ENCODE peak calls at places on chromosomes 11 and 22, in five cellular contexts. One of them, this sample, is unnamed. For H3K4me1, the result is how much of the 10 kb centered on the place peaks cover.

GRCh38 chr11:120308081-120308480 is 17.0 kb upstream of the TLCD5 start:
- DNase-seq in sigmoid colon: no peak
- DNase-seq in heart left ventricle: no peak
- DNase-seq in tibial nerve: no peak
- DNase-seq in prostate gland: no peak
- DNase-seq in this sample: no peak

GRCh38 chr11:112852141-112852853 is 108.9 kb upstream of the NCAM1 start:
- DNase-seq in prostate gland: no peak
- DNase-seq in tibial nerve: no peak
- DNase-seq in sigmoid colon: no peak
- DNase-seq in heart left ventricle: no peak
- DNase-seq in this sample: no peak

GRCh38 chr11:124583827-124584226 is 14.0 kb downstream of the OR8A1 start:
- DNase-seq in tibial nerve: no peak
- DNase-seq in prostate gland: no peak
- DNase-seq in heart left ventricle: no peak
- DNase-seq in sigmoid colon: no peak
- DNase-seq in this sample: no peak

GRCh38 chr11:14350215-14350614 is 8.8 kb downstream of the RRAS2 start:
- DNase-seq in heart left ventricle: no peak
- DNase-seq in tibial nerve: no peak
- DNase-seq in sigmoid colon: no peak
- DNase-seq in prostate gland: no peak
- DNase-seq in this sample: no peak

GRCh38 chr22:42716649-42717127 is 4.0 kb downstream of the A4GALT start:
- DNase-seq in sigmoid colon: no peak
- DNase-seq in tibial nerve: no peak
- DNase-seq in heart left ventricle: no peak
- DNase-seq in prostate gland: no peak
- DNase-seq in this sample: no peak

GRCh38 chr11:96001037-96001436 is 77.1 kb upstream of the MTMR2 start:
- DNase-seq in tibial nerve: peak
- DNase-seq in prostate gland: peak
- DNase-seq in sigmoid colon: peak
- DNase-seq in heart left ventricle: peak
- DNase-seq in this sample: peak

GRCh38 chr11:34147581-34147980 is 42.2 kb downstream of the NAT10 start:
- DNase-seq in heart left ventricle: no peak
- DNase-seq in tibial nerve: no peak
- DNase-seq in sigmoid colon: peak
- DNase-seq in prostate gland: no peak
- DNase-seq in this sample: no peak

GRCh38 chr11:61019037-61019817 is 47.7 kb downstream of the CD6 start:
- DNase-seq in prostate gland: no peak
- DNase-seq in tibial nerve: no peak
- DNase-seq in heart left ventricle: no peak
- DNase-seq in sigmoid colon: no peak
- DNase-seq in this sample: no peak

GRCh38 chr11:75524576-75525432 is 937 bp downstream of the GDPD5 start:
- DNase-seq in tibial nerve: no peak
- DNase-seq in prostate gland: no peak
- DNase-seq in sigmoid colon: no peak
- DNase-seq in heart left ventricle: peak
- DNase-seq in this sample: no peak

GRCh38 chr11:65872555-65873279 is at the start of gene EFEMP2:
- DNase-seq in sigmoid colon: peak
- DNase-seq in heart left ventricle: peak
- DNase-seq in prostate gland: no peak
- DNase-seq in tibial nerve: no peak
- DNase-seq in this sample: no peak

GRCh38 chr22:19714320-19715252 is at the start of gene SEPTIN5:
- DNase-seq in prostate gland: no peak
- DNase-seq in sigmoid colon: no peak
- DNase-seq in heart left ventricle: no peak
- DNase-seq in tibial nerve: no peak
- DNase-seq in this sample: no peak

GRCh38 chr11:44309483-44310197 is at the start of gene ALX4:
- DNase-seq in heart left ventricle: peak
- DNase-seq in prostate gland: no peak
- DNase-seq in tibial nerve: no peak
- DNase-seq in sigmoid colon: no peak
- DNase-seq in this sample: no peak

GRCh38 chr11:3986301-3986700 is 108.3 kb upstream of the RRM1 start:
- DNase-seq in prostate gland: no peak
- DNase-seq in tibial nerve: no peak
- DNase-seq in heart left ventricle: no peak
- DNase-seq in sigmoid colon: no peak
- DNase-seq in this sample: no peak

GRCh38 chr11:5624489-5625278 is at the start of gene TRIM34:
- DNase-seq in heart left ventricle: peak
- DNase-seq in prostate gland: peak
- DNase-seq in tibial nerve: peak
- DNase-seq in sigmoid colon: peak
- DNase-seq in this sample: no peak

GRCh38 chr11:79082280-79082679 is 358.6 kb downstream of the TENM4 start:
- DNase-seq in sigmoid colon: no peak
- DNase-seq in prostate gland: no peak
- DNase-seq in tibial nerve: no peak
- DNase-seq in heart left ventricle: no peak
- DNase-seq in this sample: no peak

GRCh38 chr11:79082920-79083319 is 357.9 kb downstream of the TENM4 start:
- DNase-seq in tibial nerve: no peak
- DNase-seq in sigmoid colon: no peak
- DNase-seq in heart left ventricle: no peak
- DNase-seq in prostate gland: no peak
- DNase-seq in this sample: no peak

GRCh38 chr11:79081441-79082124 is 359.2 kb downstream of the TENM4 start:
- DNase-seq in prostate gland: no peak
- DNase-seq in sigmoid colon: no peak
- DNase-seq in tibial nerve: no peak
- DNase-seq in heart left ventricle: no peak
- DNase-seq in this sample: no peak

GRCh38 chr11:79078999-79079398 is 361.8 kb downstream of the TENM4 start:
- DNase-seq in sigmoid colon: no peak
- DNase-seq in tibial nerve: no peak
- DNase-seq in heart left ventricle: no peak
- DNase-seq in prostate gland: no peak
- DNase-seq in this sample: no peak

GRCh38 chr11:79080506-79080905 is 360.3 kb downstream of the TENM4 start:
- DNase-seq in heart left ventricle: no peak
- DNase-seq in tibial nerve: no peak
- DNase-seq in prostate gland: no peak
- DNase-seq in sigmoid colon: no peak
- DNase-seq in this sample: no peak
- TF ChIP-seq POLR2A in heart left ventricle: no peak
- TF ChIP-seq POLR2A in tibial nerve: no peak
- TF ChIP-seq POLR2A in prostate gland: no peak
- TF ChIP-seq POLR2A in sigmoid colon: no peak
- TF ChIP-seq POLR2A in this sample: no peak

GRCh38 chr11:36450391-36450714 is 59.7 kb downstream of the TRAF6 start:
- DNase-seq in tibial nerve: no peak
- DNase-seq in heart left ventricle: no peak
- DNase-seq in prostate gland: no peak
- DNase-seq in sigmoid colon: no peak
- DNase-seq in this sample: peak
- H3K27ac ChIP-seq in tibial nerve: no peak
- H3K27ac ChIP-seq in heart left ventricle: no peak
- H3K27ac ChIP-seq in prostate gland: no peak
- H3K27ac ChIP-seq in sigmoid colon: no peak
- H3K27ac ChIP-seq in this sample: no peak

DNA sequence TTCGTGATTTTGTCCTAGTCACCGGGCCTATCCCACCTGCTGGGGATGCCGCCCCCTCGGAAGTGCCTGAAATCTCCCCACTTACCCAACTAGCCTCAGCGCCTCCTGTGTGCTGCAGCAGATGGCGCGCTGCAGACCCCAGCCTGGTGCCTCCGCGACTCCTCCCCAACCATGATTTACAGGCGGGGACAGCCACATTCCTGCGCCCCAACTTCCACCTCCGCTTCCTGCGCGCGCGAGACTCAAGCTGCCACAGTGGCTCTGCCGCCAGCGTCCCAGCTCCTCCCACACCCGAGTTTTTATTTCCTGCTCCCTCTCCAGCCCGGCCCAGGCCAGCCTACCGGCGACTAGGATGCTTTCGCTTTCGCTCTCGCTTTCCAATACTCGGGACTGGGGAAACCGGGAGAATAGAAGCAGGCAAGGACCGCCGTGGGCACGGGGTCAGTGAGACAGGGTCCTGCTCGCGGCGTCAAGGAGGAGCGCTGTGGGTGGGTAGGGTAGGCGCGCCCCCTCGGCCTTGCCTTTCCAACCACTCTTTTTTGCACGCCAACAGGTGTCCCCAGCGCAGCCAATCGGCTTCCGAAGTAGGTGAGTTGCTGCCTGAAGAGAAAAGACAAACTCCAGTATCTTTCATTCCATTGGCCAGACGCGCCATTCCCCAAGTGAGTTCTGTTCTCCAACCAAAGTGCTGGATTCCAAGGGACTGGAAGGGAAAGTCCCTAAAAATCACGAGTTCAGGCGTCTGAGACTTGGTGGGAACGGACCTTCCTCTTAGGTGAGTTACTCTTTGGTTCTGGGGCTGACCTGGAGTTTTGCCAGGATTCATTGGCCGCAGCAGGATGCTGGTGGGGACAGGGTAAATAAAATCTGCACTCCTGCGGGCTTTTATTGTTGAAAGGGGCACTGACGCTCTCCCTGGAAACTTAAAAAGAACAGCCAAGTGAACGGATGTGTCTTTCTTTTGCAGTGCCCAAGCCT is at the start of gene FAM111A:
- DNase-seq in tibial nerve: peak
- DNase-seq in prostate gland: peak
- DNase-seq in heart left ventricle: peak
- DNase-seq in sigmoid colon: peak
- DNase-seq in this sample: no peak
- H3K4me1 ChIP-seq in tibial nerve: under half
- H3K4me1 ChIP-seq in prostate gland: under half
- H3K4me1 ChIP-seq in heart left ventricle: half or more
- H3K4me1 ChIP-seq in sigmoid colon: under half
- H3K4me1 ChIP-seq in this sample: under half

GRCh38 chr22:31107206-31108118 is at the start of gene SELENOM:
- DNase-seq in sigmoid colon: peak
- DNase-seq in prostate gland: peak
- DNase-seq in heart left ventricle: peak
- DNase-seq in tibial nerve: peak
- DNase-seq in this sample: no peak
- TF ChIP-seq POLR2A in sigmoid colon: peak
- TF ChIP-seq POLR2A in prostate gland: peak
- TF ChIP-seq POLR2A in heart left ventricle: peak
- TF ChIP-seq POLR2A in tibial nerve: peak
- TF ChIP-seq POLR2A in this sample: peak

GRCh38 chr11:59755701-59756495 is 722 bp downstream of the STX3 start:
- DNase-seq in sigmoid colon: peak
- DNase-seq in tibial nerve: peak
- DNase-seq in heart left ventricle: peak
- DNase-seq in prostate gland: peak
- DNase-seq in this sample: no peak

GRCh38 chr11:59756496-59756840 is 1.3 kb downstream of the STX3 start:
- DNase-seq in prostate gland: no peak
- DNase-seq in heart left ventricle: no peak
- DNase-seq in sigmoid colon: no peak
- DNase-seq in tibial nerve: no peak
- DNase-seq in this sample: no peak

GRCh38 chr11:59754494-59754858 is 700 bp upstream of the STX3 start:
- DNase-seq in sigmoid colon: no peak
- DNase-seq in prostate gland: peak
- DNase-seq in tibial nerve: no peak
- DNase-seq in heart left ventricle: peak
- DNase-seq in this sample: no peak

GRCh38 chr11:59754859-59755700 is at the start of gene STX3:
- DNase-seq in tibial nerve: peak
- DNase-seq in prostate gland: peak
- DNase-seq in sigmoid colon: peak
- DNase-seq in heart left ventricle: peak
- DNase-seq in this sample: no peak

DNA sequence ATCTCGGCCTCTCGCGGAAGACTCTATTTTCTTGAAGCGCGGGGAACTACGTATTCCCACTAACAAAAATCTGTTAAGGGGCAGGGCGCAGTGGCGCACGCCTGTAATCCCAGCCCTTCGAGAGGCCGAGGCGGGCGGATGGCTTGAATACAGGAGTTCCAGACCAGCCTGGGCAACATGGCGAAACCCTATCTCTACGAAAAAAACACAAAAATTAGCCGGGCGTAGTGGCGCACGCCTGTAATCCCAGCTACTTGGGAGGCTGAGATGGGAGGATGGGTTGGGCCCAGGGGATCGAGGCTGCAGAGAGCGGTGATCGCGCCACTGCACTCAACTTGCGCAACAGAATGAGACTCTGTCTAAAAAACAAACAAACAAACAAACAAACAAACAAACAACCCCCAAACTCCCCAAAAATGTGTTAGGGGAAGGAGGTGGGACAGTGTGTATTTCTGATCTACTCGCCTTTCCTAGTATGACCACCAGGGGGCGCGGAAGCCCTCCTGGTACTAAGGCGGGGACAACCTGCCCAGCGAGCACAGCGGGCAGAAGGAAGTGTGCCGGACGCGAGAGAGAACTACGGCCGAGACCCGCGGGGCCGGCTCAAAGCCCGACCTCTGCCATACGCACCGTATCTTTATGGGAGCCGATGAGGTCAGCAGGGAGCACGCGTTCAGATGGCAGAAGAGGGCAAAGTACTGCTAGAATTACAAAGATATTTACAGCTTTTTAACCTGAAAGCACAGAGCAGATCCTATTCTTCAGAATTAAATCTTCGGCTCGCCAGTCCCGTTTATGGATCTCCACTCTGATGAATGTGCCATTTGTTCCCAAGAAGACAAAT is 1.3 kb upstream of the STX3 start:
- DNase-seq in prostate gland: peak
- DNase-seq in heart left ventricle: peak
- DNase-seq in sigmoid colon: peak
- DNase-seq in tibial nerve: peak
- DNase-seq in this sample: no peak
- H3K27ac ChIP-seq in prostate gland: peak
- H3K27ac ChIP-seq in heart left ventricle: no peak
- H3K27ac ChIP-seq in sigmoid colon: peak
- H3K27ac ChIP-seq in tibial nerve: peak
- H3K27ac ChIP-seq in this sample: peak

GRCh38 chr11:73325036-73325981 is 17.2 kb downstream of the ARHGEF17 start:
- DNase-seq in tibial nerve: no peak
- DNase-seq in heart left ventricle: no peak
- DNase-seq in sigmoid colon: peak
- DNase-seq in prostate gland: no peak
- DNase-seq in this sample: no peak
- H3K4me1 ChIP-seq in tibial nerve: half or more
- H3K4me1 ChIP-seq in heart left ventricle: half or more
- H3K4me1 ChIP-seq in sigmoid colon: half or more
- H3K4me1 ChIP-seq in prostate gland: under half
- H3K4me1 ChIP-seq in this sample: half or more

GRCh38 chr22:23182289-23183106 is 2.2 kb downstream of the BCR start:
- DNase-seq in heart left ventricle: no peak
- DNase-seq in tibial nerve: no peak
- DNase-seq in prostate gland: peak
- DNase-seq in sigmoid colon: no peak
- DNase-seq in this sample: no peak
- TF ChIP-seq POLR2A in heart left ventricle: no peak
- TF ChIP-seq POLR2A in tibial nerve: no peak
- TF ChIP-seq POLR2A in prostate gland: no peak
- TF ChIP-seq POLR2A in sigmoid colon: no peak
- TF ChIP-seq POLR2A in this sample: no peak

GRCh38 chr11:47589504-47590025 is 3.1 kb downstream of the FAM180B start:
- DNase-seq in heart left ventricle: no peak
- DNase-seq in sigmoid colon: peak
- DNase-seq in tibial nerve: no peak
- DNase-seq in prostate gland: no peak
- DNase-seq in this sample: no peak
- H3K27ac ChIP-seq in heart left ventricle: no peak
- H3K27ac ChIP-seq in sigmoid colon: peak
- H3K27ac ChIP-seq in tibial nerve: peak
- H3K27ac ChIP-seq in prostate gland: no peak
- H3K27ac ChIP-seq in this sample: no peak

GRCh38 chr11:2376751-2377451 is at the start of gene CD81:
- DNase-seq in tibial nerve: no peak
- DNase-seq in sigmoid colon: no peak
- DNase-seq in prostate gland: no peak
- DNase-seq in heart left ventricle: peak
- DNase-seq in this sample: no peak
- H3K4me1 ChIP-seq in tibial nerve: under half
- H3K4me1 ChIP-seq in sigmoid colon: under half
- H3K4me1 ChIP-seq in prostate gland: under half
- H3K4me1 ChIP-seq in heart left ventricle: under half
- H3K4me1 ChIP-seq in this sample: under half